ENCODE peak calls at places on chromosomes 6 and 20, in eight cellular contexts. One of them, this sample, is unnamed.

GRCh38 chr6:42104095-42104806 is 38.2 kb downstream of the C6orf132 start:
- DNase-seq in adrenal gland: peak
- DNase-seq in heart right ventricle: peak
- DNase-seq in RWPE2: no peak
- DNase-seq in astrocyte: no peak
- DNase-seq in nephron progenitor cell: peak
- DNase-seq in CD14-positive monocyte: peak
- DNase-seq in RWPE1: no peak
- DNase-seq in this sample: no peak

GRCh38 chr20:45405566-45406259 is 2.4 kb upstream of the DBNDD2 start:
- DNase-seq in adrenal gland: no peak
- DNase-seq in heart right ventricle: peak
- DNase-seq in RWPE2: peak
- DNase-seq in astrocyte: peak
- DNase-seq in nephron progenitor cell: peak
- DNase-seq in CD14-positive monocyte: no peak
- DNase-seq in RWPE1: peak
- DNase-seq in this sample: no peak

GRCh38 chr20:53750827-53751393 is 157.3 kb upstream of the ZNF217 start:
- DNase-seq in adrenal gland: no peak
- DNase-seq in heart right ventricle: no peak
- DNase-seq in RWPE2: peak
- DNase-seq in astrocyte: peak
- DNase-seq in nephron progenitor cell: no peak
- DNase-seq in CD14-positive monocyte: no peak
- DNase-seq in RWPE1: no peak
- DNase-seq in this sample: no peak

GRCh38 chr6:20769651-20770050 is 235.4 kb downstream of the CDKAL1 start:
- DNase-seq in adrenal gland: no peak
- DNase-seq in heart right ventricle: no peak
- DNase-seq in RWPE2: no peak
- DNase-seq in astrocyte: no peak
- DNase-seq in nephron progenitor cell: no peak
- DNase-seq in CD14-positive monocyte: no peak
- DNase-seq in RWPE1: no peak
- DNase-seq in this sample: no peak

GRCh38 chr6:71386215-71386614 is 97.6 kb downstream of the OGFRL1 start:
- DNase-seq in adrenal gland: no peak
- DNase-seq in heart right ventricle: no peak
- DNase-seq in RWPE2: no peak
- DNase-seq in astrocyte: no peak
- DNase-seq in nephron progenitor cell: no peak
- DNase-seq in CD14-positive monocyte: no peak
- DNase-seq in RWPE1: no peak
- DNase-seq in this sample: no peak

GRCh38 chr6:87066449-87067288 is 28.2 kb downstream of the CGA start:
- DNase-seq in adrenal gland: peak
- DNase-seq in heart right ventricle: peak
- DNase-seq in RWPE2: no peak
- DNase-seq in astrocyte: peak
- DNase-seq in nephron progenitor cell: peak
- DNase-seq in CD14-positive monocyte: no peak
- DNase-seq in RWPE1: peak
- DNase-seq in this sample: no peak

GRCh38 chr20:44092551-44093248 is 94.3 kb downstream of the JPH2 start:
- DNase-seq in adrenal gland: no peak
- DNase-seq in heart right ventricle: no peak
- DNase-seq in RWPE2: peak
- DNase-seq in astrocyte: peak
- DNase-seq in nephron progenitor cell: no peak
- DNase-seq in CD14-positive monocyte: no peak
- DNase-seq in RWPE1: no peak
- DNase-seq in this sample: no peak

GRCh38 chr6:134114489-134114888 is 62.1 kb upstream of the SLC2A12 start:
- DNase-seq in adrenal gland: no peak
- DNase-seq in heart right ventricle: no peak
- DNase-seq in RWPE2: no peak
- DNase-seq in astrocyte: no peak
- DNase-seq in nephron progenitor cell: no peak
- DNase-seq in CD14-positive monocyte: no peak
- DNase-seq in RWPE1: no peak
- DNase-seq in this sample: no peak

GRCh38 chr20:37389241-37389747 is 43.4 kb downstream of the SRC start:
- DNase-seq in adrenal gland: no peak
- DNase-seq in heart right ventricle: no peak
- DNase-seq in RWPE2: peak
- DNase-seq in astrocyte: no peak
- DNase-seq in nephron progenitor cell: no peak
- DNase-seq in CD14-positive monocyte: no peak
- DNase-seq in RWPE1: no peak
- DNase-seq in this sample: peak

GRCh38 chr20:64211874-64212658 is 43.5 kb upstream of the PCMTD2 start:
- DNase-seq in adrenal gland: no peak
- DNase-seq in heart right ventricle: no peak
- DNase-seq in RWPE2: no peak
- DNase-seq in astrocyte: no peak
- DNase-seq in nephron progenitor cell: no peak
- DNase-seq in CD14-positive monocyte: no peak
- DNase-seq in RWPE1: no peak
- DNase-seq in this sample: no peak

GRCh38 chr6:3746119-3746691 is 5.3 kb downstream of the PXDC1 start:
- DNase-seq in adrenal gland: no peak
- DNase-seq in heart right ventricle: no peak
- DNase-seq in RWPE2: no peak
- DNase-seq in astrocyte: no peak
- DNase-seq in nephron progenitor cell: no peak
- DNase-seq in CD14-positive monocyte: no peak
- DNase-seq in RWPE1: no peak
- DNase-seq in this sample: peak

GRCh38 chr6:100846276-100846675 is 34.9 kb downstream of the ASCC3 start:
- DNase-seq in adrenal gland: no peak
- DNase-seq in heart right ventricle: no peak
- DNase-seq in RWPE2: no peak
- DNase-seq in astrocyte: no peak
- DNase-seq in nephron progenitor cell: no peak
- DNase-seq in CD14-positive monocyte: no peak
- DNase-seq in RWPE1: no peak
- DNase-seq in this sample: no peak

DNA sequence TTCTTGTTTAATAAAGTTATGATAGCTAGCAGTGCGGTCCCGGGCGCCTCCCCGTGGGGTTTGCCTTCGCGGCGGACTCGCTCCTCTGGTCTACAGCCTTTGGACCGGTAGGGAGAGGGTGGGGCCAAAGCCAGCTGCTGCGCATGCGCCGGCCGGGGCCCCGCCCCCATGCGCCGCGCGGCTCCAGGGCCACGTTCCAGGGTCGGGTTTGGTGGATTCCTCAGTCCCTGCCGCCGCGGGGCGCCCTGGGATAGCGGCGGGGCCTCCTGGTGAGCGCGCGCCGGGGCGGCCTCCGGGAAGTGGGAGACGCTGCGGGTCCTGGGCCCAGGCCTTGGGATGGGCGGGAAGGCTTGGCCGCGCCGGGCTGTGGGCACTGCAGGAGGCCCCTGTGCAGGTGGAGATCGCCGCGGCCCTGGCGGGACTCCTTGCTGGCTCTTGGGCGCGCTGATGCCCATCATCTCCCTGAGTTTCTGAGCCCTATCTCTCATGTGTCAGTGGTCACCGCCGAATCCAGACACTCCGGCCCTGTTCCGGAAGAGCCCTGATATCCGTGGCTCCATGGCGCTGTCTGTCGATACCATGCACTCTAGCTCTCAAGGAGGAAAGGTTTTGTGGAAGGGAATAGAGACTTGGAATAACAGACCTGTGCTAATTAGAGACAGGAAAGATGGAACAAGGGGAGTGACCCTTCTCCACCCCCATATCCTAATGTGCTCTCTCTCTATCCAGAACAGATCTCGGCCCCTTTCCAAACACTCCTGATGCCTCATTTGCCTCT is at the start of gene VARS2:
- DNase-seq in adrenal gland: peak
- DNase-seq in heart right ventricle: peak
- DNase-seq in RWPE2: peak
- DNase-seq in astrocyte: peak
- DNase-seq in nephron progenitor cell: peak
- DNase-seq in CD14-positive monocyte: peak
- DNase-seq in RWPE1: peak
- DNase-seq in this sample: no peak
- TF ChIP-seq CTCF in adrenal gland: peak
- TF ChIP-seq CTCF in heart right ventricle: peak
- TF ChIP-seq CTCF in RWPE2: peak
- TF ChIP-seq CTCF in astrocyte: no peak
- TF ChIP-seq CTCF in nephron progenitor cell: no peak
- TF ChIP-seq CTCF in CD14-positive monocyte: no peak
- TF ChIP-seq CTCF in RWPE1: peak
- TF ChIP-seq CTCF in this sample: peak

GRCh38 chr20:62732356-62732755 is 23.7 kb downstream of the NTSR1 start:
- DNase-seq in adrenal gland: no peak
- DNase-seq in heart right ventricle: no peak
- DNase-seq in RWPE2: peak
- DNase-seq in astrocyte: no peak
- DNase-seq in nephron progenitor cell: no peak
- DNase-seq in CD14-positive monocyte: peak
- DNase-seq in RWPE1: no peak
- DNase-seq in this sample: no peak
- TF ChIP-seq CTCF in adrenal gland: no peak
- TF ChIP-seq CTCF in heart right ventricle: no peak
- TF ChIP-seq CTCF in RWPE2: no peak
- TF ChIP-seq CTCF in astrocyte: no peak
- TF ChIP-seq CTCF in nephron progenitor cell: no peak
- TF ChIP-seq CTCF in CD14-positive monocyte: no peak
- TF ChIP-seq CTCF in RWPE1: no peak
- TF ChIP-seq CTCF in this sample: no peak

GRCh38 chr6:139640911-139641310 is 266.5 kb upstream of the CITED2 start:
- DNase-seq in adrenal gland: no peak
- DNase-seq in heart right ventricle: no peak
- DNase-seq in RWPE2: no peak
- DNase-seq in astrocyte: no peak
- DNase-seq in nephron progenitor cell: no peak
- DNase-seq in CD14-positive monocyte: no peak
- DNase-seq in RWPE1: no peak
- DNase-seq in this sample: no peak

GRCh38 chr6:139637766-139638165 is 263.3 kb upstream of the CITED2 start:
- DNase-seq in adrenal gland: no peak
- DNase-seq in heart right ventricle: no peak
- DNase-seq in RWPE2: no peak
- DNase-seq in astrocyte: no peak
- DNase-seq in nephron progenitor cell: no peak
- DNase-seq in CD14-positive monocyte: no peak
- DNase-seq in RWPE1: no peak
- DNase-seq in this sample: no peak

GRCh38 chr6:139640453-139640852 is 266.0 kb upstream of the CITED2 start:
- DNase-seq in adrenal gland: no peak
- DNase-seq in heart right ventricle: no peak
- DNase-seq in RWPE2: no peak
- DNase-seq in astrocyte: peak
- DNase-seq in nephron progenitor cell: no peak
- DNase-seq in CD14-positive monocyte: no peak
- DNase-seq in RWPE1: no peak
- DNase-seq in this sample: no peak

GRCh38 chr6:139636391-139636790 is 261.9 kb upstream of the CITED2 start:
- DNase-seq in adrenal gland: no peak
- DNase-seq in heart right ventricle: no peak
- DNase-seq in RWPE2: no peak
- DNase-seq in astrocyte: no peak
- DNase-seq in nephron progenitor cell: no peak
- DNase-seq in CD14-positive monocyte: no peak
- DNase-seq in RWPE1: no peak
- DNase-seq in this sample: no peak

DNA sequence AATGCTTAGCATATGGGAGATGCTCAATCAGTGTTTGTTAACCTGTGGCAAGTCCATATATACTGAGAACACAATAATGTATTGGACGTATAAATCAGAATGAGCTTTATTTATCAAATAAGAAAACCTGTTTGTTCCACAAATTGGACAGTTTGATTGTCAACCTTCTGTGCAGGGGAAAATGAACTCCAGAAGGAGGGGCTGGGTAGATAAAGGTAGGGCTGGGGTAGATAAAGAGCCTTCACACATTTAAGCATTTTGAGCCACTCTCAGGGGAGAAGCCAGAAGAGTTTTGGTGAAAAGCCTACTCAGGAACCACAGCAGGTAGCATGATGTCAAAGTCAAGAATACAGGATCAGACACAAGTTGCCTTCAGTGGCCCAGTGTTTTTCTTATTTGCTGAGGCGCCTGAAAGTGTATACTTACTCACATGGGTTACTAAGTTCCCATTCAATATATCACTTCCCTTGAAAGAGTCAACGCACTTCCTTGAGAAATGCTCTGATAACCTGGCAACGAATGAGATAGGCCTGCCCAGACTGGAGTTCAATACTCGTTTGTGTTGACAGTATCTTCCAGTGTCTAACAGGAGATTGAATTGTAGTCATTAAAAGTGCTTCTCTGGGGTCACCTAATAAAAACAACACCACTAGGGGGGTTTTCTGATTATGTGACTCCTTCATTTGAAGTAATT is 263.9 kb upstream of the CITED2 start:
- DNase-seq in adrenal gland: no peak
- DNase-seq in heart right ventricle: no peak
- DNase-seq in RWPE2: no peak
- DNase-seq in astrocyte: no peak
- DNase-seq in nephron progenitor cell: no peak
- DNase-seq in CD14-positive monocyte: no peak
- DNase-seq in RWPE1: no peak
- DNase-seq in this sample: no peak
- TF ChIP-seq CTCF in adrenal gland: no peak
- TF ChIP-seq CTCF in heart right ventricle: no peak
- TF ChIP-seq CTCF in RWPE2: no peak
- TF ChIP-seq CTCF in astrocyte: no peak
- TF ChIP-seq CTCF in nephron progenitor cell: no peak
- TF ChIP-seq CTCF in CD14-positive monocyte: no peak
- TF ChIP-seq CTCF in RWPE1: no peak
- TF ChIP-seq CTCF in this sample: no peak

GRCh38 chr6:32972353-32973143 is 4.2 kb downstream of the BRD2 start:
- DNase-seq in adrenal gland: peak
- DNase-seq in heart right ventricle: no peak
- DNase-seq in RWPE2: no peak
- DNase-seq in astrocyte: no peak
- DNase-seq in nephron progenitor cell: no peak
- DNase-seq in CD14-positive monocyte: peak
- DNase-seq in RWPE1: no peak
- DNase-seq in this sample: peak

GRCh38 chr6:32971245-32971580 is 2.8 kb downstream of the BRD2 start:
- DNase-seq in adrenal gland: no peak
- DNase-seq in heart right ventricle: no peak
- DNase-seq in RWPE2: no peak
- DNase-seq in astrocyte: no peak
- DNase-seq in nephron progenitor cell: no peak
- DNase-seq in CD14-positive monocyte: no peak
- DNase-seq in RWPE1: no peak
- DNase-seq in this sample: no peak

GRCh38 chr6:32970413-32971244 is 2.2 kb downstream of the BRD2 start:
- DNase-seq in adrenal gland: peak
- DNase-seq in heart right ventricle: peak
- DNase-seq in RWPE2: peak
- DNase-seq in astrocyte: peak
- DNase-seq in nephron progenitor cell: peak
- DNase-seq in CD14-positive monocyte: peak
- DNase-seq in RWPE1: peak
- DNase-seq in this sample: peak

GRCh38 chr6:32973144-32973854 is 4.9 kb downstream of the BRD2 start:
- DNase-seq in adrenal gland: peak
- DNase-seq in heart right ventricle: peak
- DNase-seq in RWPE2: no peak
- DNase-seq in astrocyte: no peak
- DNase-seq in nephron progenitor cell: peak
- DNase-seq in CD14-positive monocyte: peak
- DNase-seq in RWPE1: no peak
- DNase-seq in this sample: no peak

GRCh38 chr6:32971581-32972352 is 3.4 kb downstream of the BRD2 start:
- DNase-seq in adrenal gland: peak
- DNase-seq in heart right ventricle: peak
- DNase-seq in RWPE2: peak
- DNase-seq in astrocyte: peak
- DNase-seq in nephron progenitor cell: peak
- DNase-seq in CD14-positive monocyte: peak
- DNase-seq in RWPE1: peak
- DNase-seq in this sample: peak
- TF ChIP-seq CTCF in adrenal gland: no peak
- TF ChIP-seq CTCF in heart right ventricle: no peak
- TF ChIP-seq CTCF in RWPE2: no peak
- TF ChIP-seq CTCF in astrocyte: no peak
- TF ChIP-seq CTCF in nephron progenitor cell: no peak
- TF ChIP-seq CTCF in CD14-positive monocyte: no peak
- TF ChIP-seq CTCF in RWPE1: no peak
- TF ChIP-seq CTCF in this sample: no peak

This sample was measured in chondrocyte.